ENCODE peak calls at places on chromosomes 13 and 19, in seven cellular contexts. Y is colonic mucosa, W is sigmoid colon, F is thoracic aorta, N is fibroblast of lung, I is progenitor cell of endocrine pancreas, S is GM13977. B is an unnamed sample.

GRCh38 chr13:55602784-55603183 is 1537.9 kb upstream of the PRR20A start:
- DNase-seq in I (no peak), Y (no peak), F (no peak), W (no peak), S (no peak), N (no peak), B (no peak)

GRCh38 chr13:92355213-92355612 is 871.4 kb upstream of the GPC6 start:
- DNase-seq in S (no peak), F (no peak), I (no peak), N (peak; percentile 46), W (no peak), Y (peak; percentile 27), B (no peak)

GRCh38 chr13:107650081-107650701 is 565.1 kb downstream of the LIG4 start:
- DNase-seq in Y (peak; percentile 33), S (peak; percentile 3), N (peak; percentile 50), W (no peak), I (peak; percentile 61), F (no peak), B (peak; percentile 7)

GRCh38 chr13:75647126-75647784 is 11.1 kb downstream of the LMO7 start:
- DNase-seq in N (peak; percentile 62), Y (no peak), S (peak; percentile 39), I (no peak), W (no peak), F (no peak), B (peak; percentile 64)

GRCh38 chr19:17170538-17171297 is 44.4 kb upstream of the USE1 start:
- DNase-seq in N (no peak), I (no peak), W (no peak), F (no peak), Y (no peak), S (peak; percentile 89), B (no peak)

GRCh38 chr13:59931621-59932020 is 232.1 kb downstream of the DIAPH3 start:
- DNase-seq in F (no peak), S (no peak), Y (no peak), N (no peak), I (no peak), W (no peak), B (no peak)

GRCh38 chr13:30191491-30192100 is 115.8 kb downstream of the KATNAL1 start:
- DNase-seq in Y (no peak), W (no peak), I (no peak), N (peak; percentile 34), F (no peak), S (no peak), B (no peak)

GRCh38 chr19:53898166-53898565 is 10.9 kb upstream of the CACNG7 start:
- DNase-seq in S (no peak), I (no peak), W (no peak), F (no peak), N (no peak), Y (no peak), B (no peak)

GRCh38 chr19:17183271-17183757 is 31.8 kb upstream of the USE1 start:
- DNase-seq in N (no peak), F (no peak), Y (no peak), W (no peak), I (no peak), S (no peak), B (no peak)

GRCh38 chr19:49362926-49363264 is 679 bp upstream of the TEAD2 start:
- DNase-seq in Y (peak; percentile 56), N (peak; percentile 61), I (no peak), W (peak; percentile 86), F (no peak), S (peak; percentile 48), B (no peak)

GRCh38 chr19:39524495-39524894 is 8.2 kb downstream of the EID2B start:
- DNase-seq in S (no peak), F (no peak), N (no peak), Y (no peak), W (peak; percentile 40), I (no peak), B (peak; percentile 25)

GRCh38 chr19:46901701-46902401 is 41.1 kb downstream of the ARHGAP35 start:
- DNase-seq in W (no peak), Y (no peak), S (no peak), F (no peak), N (peak; percentile 71), I (no peak), B (no peak)

GRCh38 chr19:53394522-53394973 is 401 bp upstream of the ZNF765 start:
- DNase-seq in I (peak; percentile 34), N (peak; percentile 69), F (peak; percentile 18), S (no peak), Y (no peak), W (peak; percentile 80), B (no peak)

GRCh38 chr19:41691268-41691970 is 3.3 kb upstream of the CEACAM7 start:
- DNase-seq in I (no peak), Y (peak; percentile 55), W (no peak), N (no peak), S (peak; percentile 58), F (no peak), B (no peak)

GRCh38 chr13:27359203-27359821 is 65.1 kb upstream of the GTF3A start:
- DNase-seq in S (peak; percentile 76), Y (peak; percentile 80), W (peak; percentile 83), F (no peak), N (peak; percentile 46), I (peak; percentile 52), B (no peak)

GRCh38 chr19:40369797-40370196 is 20.2 kb downstream of the HIPK4 start:
- DNase-seq in Y (no peak), F (no peak), W (no peak), N (no peak), I (no peak), S (no peak), B (no peak)

GRCh38 chr13:113785051-113786010 is 26.3 kb downstream of the TMEM255B start:
- DNase-seq in W (no peak), I (no peak), Y (no peak), S (no peak), F (no peak), N (peak; percentile 72), B (no peak)

GRCh38 chr13:95452376-95452775 is 100.1 kb upstream of the CLDN10 start:
- DNase-seq in Y (no peak), F (no peak), W (no peak), I (no peak), S (no peak), N (peak; percentile 84), B (no peak)

GRCh38 chr19:44566984-44567383 is 37.5 kb upstream of the CEACAM20 start:
- DNase-seq in N (no peak), I (no peak), F (no peak), S (no peak), Y (no peak), W (no peak), B (no peak)

GRCh38 chr19:6362351-6362801 is 1.0 kb downstream of the CLPP start:
- DNase-seq in W (no peak), S (peak; percentile 18), F (no peak), I (no peak), N (no peak), Y (no peak), B (peak; percentile 38)

DNA sequence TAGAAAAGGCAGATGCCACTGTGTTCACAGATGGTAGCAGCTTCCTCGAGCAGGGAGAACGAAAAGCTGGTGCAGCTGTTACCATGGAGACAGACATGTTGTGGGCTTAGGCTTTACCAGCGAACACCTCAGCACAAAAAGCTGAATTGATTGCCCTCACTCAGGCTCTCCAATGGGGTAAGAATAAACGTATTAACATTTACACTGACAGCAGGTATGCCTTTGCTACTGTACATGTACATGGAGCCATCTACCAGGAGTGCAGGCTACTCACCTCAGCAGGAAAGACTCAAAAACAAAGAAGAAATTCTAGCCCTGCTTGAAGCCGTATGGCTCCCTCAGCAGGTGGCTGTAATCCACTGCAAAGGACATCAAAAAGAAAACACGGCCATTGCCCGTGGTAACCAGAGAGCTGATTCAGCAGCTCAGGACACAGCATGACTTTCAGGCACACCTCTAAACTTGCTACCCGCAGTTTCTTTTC is 197.7 kb downstream of the ZNF737 start:
- DNase-seq in W (no peak), Y (no peak), F (no peak), N (no peak), S (no peak), I (peak; percentile 16), B (no peak)
- TF ChIP-seq CTCF in W (no peak), Y (no peak), F (no peak), N (no peak), S (no peak), I (peak; percentile 55), B (no peak)

DNA sequence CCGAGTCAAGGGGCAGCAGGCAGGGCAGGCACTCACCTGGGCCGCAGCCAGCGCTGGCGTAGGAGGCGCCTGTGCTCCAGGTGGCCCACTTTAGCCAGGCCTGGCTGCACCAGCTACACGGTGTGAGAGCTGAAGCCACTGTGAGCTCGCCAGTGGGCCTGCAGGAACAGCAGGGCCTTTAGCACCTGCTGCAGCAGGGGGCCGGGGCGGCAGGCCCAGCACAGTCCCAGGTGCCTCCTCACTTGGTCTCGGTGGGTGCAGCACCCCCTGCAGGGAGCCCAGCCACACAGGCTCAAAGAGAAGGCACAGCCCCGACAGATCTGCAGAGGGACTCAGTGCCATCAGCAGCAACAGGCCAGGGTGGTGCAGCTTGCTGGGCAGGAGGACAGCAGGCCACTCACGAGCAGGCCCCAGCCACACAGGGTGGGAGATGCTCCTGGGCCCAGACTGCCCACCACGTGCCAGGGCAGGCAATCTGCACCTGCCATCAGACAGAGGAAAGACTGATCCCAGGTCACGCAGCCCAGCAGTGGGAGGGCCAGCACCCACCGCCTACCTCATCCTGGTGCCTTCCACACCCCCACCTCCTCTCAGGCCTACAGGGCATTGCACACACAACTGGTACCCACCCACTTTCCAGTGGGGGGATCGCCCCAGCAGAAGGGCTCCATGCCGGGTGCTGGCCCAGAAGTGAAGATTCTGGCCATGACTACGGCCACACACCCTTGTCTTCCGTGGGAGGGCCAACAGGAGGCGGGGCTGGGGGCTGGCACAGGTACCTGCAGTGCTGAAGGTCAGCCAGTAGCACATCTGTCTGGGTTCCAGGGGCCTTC is 15.8 kb downstream of the ARHGAP33 start:
- DNase-seq in N (no peak), I (no peak), Y (no peak), S (no peak), W (peak; percentile 61), F (no peak), B (no peak)
- TF ChIP-seq CTCF in N (no peak), I (peak; percentile 38), Y (no peak), S (peak; percentile 38), W (no peak), F (no peak), B (peak; percentile 42)

DNA sequence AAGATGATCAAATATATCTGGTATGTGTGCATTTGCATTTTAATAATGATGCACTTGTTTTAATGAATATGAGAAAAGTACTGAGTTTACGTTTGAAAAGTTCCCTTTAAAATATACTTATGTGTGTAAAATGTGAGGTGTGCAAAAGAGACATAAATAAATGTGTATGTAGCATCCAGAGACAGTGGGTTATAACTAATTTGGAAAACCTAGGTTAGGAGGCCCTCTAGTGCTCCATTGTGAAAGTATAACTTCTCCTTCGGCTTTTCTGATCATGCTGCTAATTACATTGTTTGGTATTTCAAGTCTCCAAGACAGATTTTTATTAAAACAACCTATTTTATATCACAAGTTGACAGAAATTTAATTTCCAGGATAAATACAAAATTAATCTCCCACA is 30.1 kb downstream of the SCEL start:
- DNase-seq in F (no peak), I (no peak), N (peak; percentile 23), W (no peak), S (peak; percentile 45), Y (no peak), B (peak; percentile 25)
- TF ChIP-seq CTCF in F (peak; percentile 19), I (peak; percentile 67), N (peak; percentile 46), W (no peak), S (peak; percentile 69), Y (no peak), B (peak; percentile 54)

DNA sequence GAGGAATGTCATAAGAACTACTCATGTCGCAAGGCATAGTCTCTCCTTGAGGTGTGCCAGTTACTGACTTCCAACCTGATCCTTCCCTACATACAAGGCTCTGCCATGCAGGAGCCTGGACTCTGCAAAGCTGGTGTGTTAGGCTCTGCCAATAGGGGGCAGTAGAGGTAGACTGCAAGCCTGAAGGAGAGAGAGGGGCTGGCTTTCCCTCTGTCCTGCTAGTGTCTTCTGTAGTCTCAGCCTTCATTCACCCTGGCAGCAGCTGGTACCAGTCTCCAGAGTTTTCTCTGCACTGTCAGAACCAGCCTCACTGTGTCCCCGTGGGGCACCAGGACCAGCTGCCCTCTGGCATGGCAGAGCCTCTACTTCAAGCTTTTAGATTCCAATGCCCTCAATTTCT is 14.5 kb downstream of the SHISA2 start:
- DNase-seq in Y (peak; percentile 20), W (no peak), I (no peak), S (no peak), F (no peak), N (no peak), B (no peak)
- TF ChIP-seq CTCF in Y (peak; percentile 12), W (no peak), I (peak; percentile 55), S (peak; percentile 47), F (no peak), N (no peak), B (peak; percentile 61)

B was measured in GM06990.